ENCODE peak calls at places on chromosomes 11 and 22, in four cellular contexts. Z, Y, S and J are unnamed samples. For H3K9me3, the result is how much of the 10 kb centered on the place peaks cover.

GRCh38 chr11:59615132-59615636 is 390 bp downstream of the OSBP start:
- DNase-seq in Z (no peak), Y (peak), S (peak), J (peak)

GRCh38 chr11:99884750-99885149 is 802.3 kb upstream of the ARHGAP42 start:
- DNase-seq in Z (no peak), Y (no peak), S (no peak), J (no peak)

GRCh38 chr11:131808466-131808865 is 438.1 kb downstream of the NTM start:
- DNase-seq in Z (no peak), Y (no peak), S (no peak), J (no peak)

GRCh38 chr22:42912049-42912448 is 55.0 kb upstream of the ARFGAP3 start:
- DNase-seq in Z (no peak), Y (no peak), S (no peak), J (no peak)

GRCh38 chr22:30867746-30868662 is 100.6 kb downstream of the MORC2 start:
- DNase-seq in Z (no peak), Y (no peak), S (peak), J (no peak)

GRCh38 chr22:48351376-48352085 is 1476.1 kb downstream of the BRD1 start:
- DNase-seq in Z (no peak), Y (no peak), S (no peak), J (no peak)

GRCh38 chr11:107576497-107577086 is 11.1 kb upstream of the ALKBH8 start:
- DNase-seq in Z (no peak), Y (peak), S (peak), J (peak)

GRCh38 chr22:40407831-40408717 is 37.7 kb downstream of the SGSM3 start:
- DNase-seq in Z (no peak), Y (no peak), S (no peak), J (no peak)

GRCh38 chr22:45893516-45893915 is 83.4 kb downstream of the WNT7B start:
- DNase-seq in Z (peak), Y (no peak), S (no peak), J (no peak)

GRCh38 chr11:8063319-8063718 is 17.7 kb upstream of the TUB start:
- DNase-seq in Z (no peak), Y (no peak), S (no peak), J (no peak)

GRCh38 chr11:16252373-16252772 is 104.0 kb downstream of the SOX6 start:
- DNase-seq in Z (no peak), Y (peak), S (no peak), J (no peak)
- TF ChIP-seq CTCF in Z (peak), Y (no peak), S (peak), J (no peak)

GRCh38 chr11:120220747-120221037 is 9.9 kb downstream of the OAF start:
- DNase-seq in Z (no peak), Y (no peak), S (no peak), J (no peak)
- H3K27ac ChIP-seq in Z (no peak), Y (no peak), S (peak), J (no peak)

DNA sequence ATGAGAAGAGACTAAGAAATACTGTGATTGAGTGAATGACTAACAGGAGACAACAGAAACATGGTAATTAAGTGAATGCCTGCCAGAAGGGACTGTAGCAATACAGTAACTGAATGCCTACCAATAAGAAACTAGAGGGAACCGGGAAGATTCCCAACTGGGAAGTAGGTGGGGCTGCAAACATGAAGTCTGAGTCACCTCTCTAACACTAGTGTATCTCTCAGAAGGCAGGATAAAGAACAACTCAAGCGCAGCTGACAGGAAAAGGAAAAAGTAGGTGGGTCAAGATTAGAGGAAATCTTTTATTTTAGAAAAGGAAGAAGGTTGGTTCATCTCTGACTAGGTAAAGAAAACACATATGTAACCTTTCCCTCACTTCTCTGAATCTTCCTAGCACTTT is 14.0 kb downstream of the C11orf42 start:
- DNase-seq in Z (peak), Y (no peak), S (peak), J (no peak)
- H3K9me3 ChIP-seq in Z (under half), Y (under half), S (under half), J (under half)

GRCh38 chr11:86277741-86278140 is 24.3 kb upstream of the HIKESHI start:
- DNase-seq in Z (no peak), Y (no peak), S (no peak), J (no peak)

GRCh38 chr11:86274999-86275398 is 27.0 kb upstream of the HIKESHI start:
- DNase-seq in Z (no peak), Y (no peak), S (no peak), J (no peak)

GRCh38 chr11:86274503-86274902 is 27.5 kb upstream of the HIKESHI start:
- DNase-seq in Z (no peak), Y (no peak), S (no peak), J (no peak)

GRCh38 chr11:86278226-86278625 is 23.8 kb upstream of the HIKESHI start:
- DNase-seq in Z (no peak), Y (no peak), S (no peak), J (no peak)

DNA sequence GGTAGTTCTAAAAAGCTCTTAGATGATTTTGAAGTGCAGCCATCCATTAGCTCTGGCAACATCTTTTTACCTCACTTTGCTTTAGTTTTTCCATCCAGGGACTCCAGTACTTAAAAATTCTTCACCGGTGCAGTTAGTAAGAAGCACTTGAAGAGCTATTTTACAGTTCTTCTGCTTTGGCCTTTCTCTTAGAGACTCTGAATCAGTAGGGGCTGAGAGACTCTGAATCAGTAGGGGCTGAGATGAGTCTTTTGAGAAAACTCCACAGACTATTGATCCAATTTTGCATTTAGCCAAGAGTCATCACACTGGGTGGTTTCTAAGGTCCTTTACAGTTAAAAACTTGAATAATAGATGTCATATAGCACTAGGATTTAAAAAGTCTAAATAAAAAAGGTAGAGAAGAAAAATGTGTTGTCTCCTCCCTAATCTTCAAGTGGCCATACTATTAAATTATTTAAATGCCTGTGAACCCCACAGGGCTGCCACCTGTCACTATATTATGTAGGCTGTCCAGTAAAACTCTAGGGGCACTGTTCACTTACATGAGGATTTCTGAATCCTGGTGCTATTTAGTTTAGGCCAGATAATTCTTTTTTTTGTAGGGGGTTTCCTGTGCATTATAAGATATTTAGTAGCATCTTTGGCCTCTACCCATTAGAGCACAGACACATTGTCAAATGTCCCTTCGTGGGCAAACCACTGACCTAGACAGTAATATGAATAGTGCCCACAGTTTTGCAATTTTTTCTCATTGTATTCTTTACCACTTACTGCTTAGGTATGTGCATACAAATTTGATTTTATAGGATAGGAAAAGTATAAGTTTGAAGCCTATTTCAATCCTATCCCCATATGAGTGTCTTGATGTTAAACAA is 26.3 kb upstream of the HIKESHI start:
- DNase-seq in Z (no peak), Y (no peak), S (no peak), J (no peak)
- TF ChIP-seq CTCF in Z (no peak), Y (no peak), S (no peak), J (no peak)

GRCh38 chr11:112277937-112278336 is 17.3 kb upstream of the PLET1 start:
- DNase-seq in Z (no peak), Y (no peak), S (no peak), J (no peak)

GRCh38 chr11:112278803-112279202 is 18.1 kb upstream of the PLET1 start:
- DNase-seq in Z (no peak), Y (no peak), S (no peak), J (no peak)

GRCh38 chr11:112279901-112280267 is 19.2 kb upstream of the PLET1 start:
- DNase-seq in Z (no peak), Y (peak), S (peak), J (peak)

GRCh38 chr11:112281776-112282175 is 21.1 kb upstream of the PLET1 start:
- DNase-seq in Z (no peak), Y (no peak), S (peak), J (no peak)

GRCh38 chr11:112280268-112281126 is 19.8 kb upstream of the PLET1 start:
- DNase-seq in Z (peak), Y (peak), S (peak), J (peak)
- H3K27ac ChIP-seq in Z (no peak), Y (peak), S (peak), J (no peak)

DNA sequence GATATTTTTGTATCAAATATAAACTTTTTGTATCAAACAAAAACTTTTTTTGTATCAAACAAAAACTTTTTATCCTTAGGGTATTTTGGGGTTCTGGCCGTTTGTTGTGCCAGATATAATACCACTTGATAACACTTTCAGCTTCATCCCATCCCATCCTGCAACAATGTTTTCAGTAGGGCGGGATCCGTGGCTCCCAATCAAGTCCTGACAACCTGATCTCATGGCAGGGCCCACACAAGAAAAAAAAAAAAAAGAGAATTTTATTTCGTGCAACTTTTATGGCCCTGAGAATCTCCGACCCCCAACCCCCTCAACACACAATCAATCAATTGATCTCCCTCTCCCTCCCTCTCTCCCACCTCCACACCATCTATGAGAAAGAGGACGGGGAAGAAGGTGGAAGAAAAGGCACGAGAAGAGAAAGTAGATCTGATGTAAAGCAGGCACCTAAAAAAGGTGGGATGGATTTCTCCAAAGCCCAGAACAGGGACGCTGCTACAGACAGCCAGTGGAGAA is 4749.6 kb upstream of the OR11H1 start:
- DNase-seq in Z (no peak), Y (no peak), S (no peak), J (no peak)
- H3K9me3 ChIP-seq in Z (half or more), Y (under half), S (half or more), J (under half)

GRCh38 chr11:112655386-112655785 is 305.8 kb upstream of the NCAM1 start:
- DNase-seq in Z (no peak), Y (no peak), S (peak), J (peak)
- TF ChIP-seq CTCF in Z (no peak), Y (no peak), S (no peak), J (no peak)

GRCh38 chr11:33690290-33691050 is 10.2 kb downstream of the C11orf91 start:
- DNase-seq in Z (peak), Y (peak), S (no peak), J (no peak)
- H3K27ac ChIP-seq in Z (peak), Y (peak), S (peak), J (peak)

DNA sequence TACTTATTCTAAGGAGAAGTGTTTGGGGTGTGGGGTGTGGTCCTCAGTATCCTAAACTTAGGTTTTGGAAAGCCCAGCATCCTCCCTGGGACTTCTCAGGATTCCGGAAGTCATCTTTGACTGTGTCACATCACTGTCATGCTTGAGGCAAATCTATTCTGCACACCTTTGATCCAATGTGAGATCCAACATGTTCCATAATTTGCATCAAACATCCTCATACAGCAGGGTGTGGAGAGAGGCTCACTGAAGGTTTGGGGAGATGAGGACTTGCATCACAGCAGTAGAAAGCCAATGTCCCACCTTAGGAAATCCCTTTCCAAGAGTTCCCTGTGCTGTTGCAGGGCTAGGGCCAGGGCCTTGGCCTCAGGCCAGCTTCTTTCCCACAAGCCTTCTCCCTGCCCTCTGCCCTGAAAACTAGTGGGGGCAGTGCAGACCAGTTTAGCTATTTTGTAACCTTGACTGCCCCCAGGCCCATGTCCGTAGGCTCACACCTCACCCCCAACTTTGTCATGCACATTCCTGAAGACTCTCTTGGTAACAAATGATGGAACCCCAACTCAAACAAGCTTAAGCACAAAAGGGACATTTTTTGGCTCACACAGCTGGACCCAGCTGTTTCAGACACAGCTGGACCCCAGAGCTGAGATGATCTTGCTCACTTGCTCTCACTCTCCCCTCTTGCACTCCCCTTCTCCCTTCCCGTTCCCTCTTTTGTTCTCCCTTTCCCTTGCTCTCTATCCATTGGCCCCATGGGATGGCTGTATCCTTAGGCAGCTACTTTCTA is 46.7 kb downstream of the KCNQ1OT1 start:
- DNase-seq in Z (no peak), Y (no peak), S (no peak), J (no peak)
- H3K9me3 ChIP-seq in Z (half or more), Y (half or more), S (under half), J (under half)